ENCODE peak calls at places on chromosome 11, in nine cellular contexts. One of them, this sample, is unnamed.

GRCh38 chr11:60978546-60979380 is 7.3 kb downstream of the CD6 start:
- DNase-seq in A549: no peak
- DNase-seq in tibial nerve: no peak
- DNase-seq in K562: no peak
- DNase-seq in transverse colon: no peak
- DNase-seq in sigmoid colon: no peak
- DNase-seq in stomach: no peak
- DNase-seq in SK-N-SH: peak; percentile 58
- DNase-seq in esophagus muscularis mucosa: no peak
- DNase-seq in this sample: peak; percentile 28

GRCh38 chr11:95453616-95454118 is 222.7 kb upstream of the SESN3 start:
- DNase-seq in A549: no peak
- DNase-seq in tibial nerve: no peak
- DNase-seq in K562: peak; percentile 15
- DNase-seq in transverse colon: no peak
- DNase-seq in sigmoid colon: peak; percentile 68
- DNase-seq in stomach: peak; percentile 72
- DNase-seq in SK-N-SH: no peak
- DNase-seq in esophagus muscularis mucosa: peak; percentile 72
- DNase-seq in this sample: no peak

GRCh38 chr11:16611395-16612233 is 126.8 kb upstream of the C11orf58 start:
- DNase-seq in A549: no peak
- DNase-seq in tibial nerve: no peak
- DNase-seq in K562: no peak
- DNase-seq in transverse colon: no peak
- DNase-seq in sigmoid colon: no peak
- DNase-seq in stomach: no peak
- DNase-seq in SK-N-SH: peak; percentile 82
- DNase-seq in esophagus muscularis mucosa: no peak
- DNase-seq in this sample: no peak

GRCh38 chr11:63573881-63574855 is 11.0 kb upstream of the PLAAT2 start:
- DNase-seq in A549: peak; percentile 59
- DNase-seq in tibial nerve: peak; percentile 46
- DNase-seq in K562: peak; percentile 55
- DNase-seq in transverse colon: peak; percentile 81
- DNase-seq in sigmoid colon: peak; percentile 80
- DNase-seq in stomach: peak; percentile 70
- DNase-seq in SK-N-SH: no peak
- DNase-seq in esophagus muscularis mucosa: no peak
- DNase-seq in this sample: no peak

GRCh38 chr11:121416909-121417567 is 35.1 kb upstream of the SORL1 start:
- DNase-seq in A549: peak; percentile 1
- DNase-seq in tibial nerve: peak; percentile 87
- DNase-seq in K562: no peak
- DNase-seq in transverse colon: peak; percentile 88
- DNase-seq in sigmoid colon: peak; percentile 93
- DNase-seq in stomach: peak; percentile 92
- DNase-seq in SK-N-SH: no peak
- DNase-seq in esophagus muscularis mucosa: peak; percentile 95
- DNase-seq in this sample: peak; percentile 92

GRCh38 chr11:117588166-117588810 is 208.7 kb downstream of the DSCAML1 start:
- DNase-seq in A549: no peak
- DNase-seq in tibial nerve: no peak
- DNase-seq in K562: no peak
- DNase-seq in transverse colon: no peak
- DNase-seq in sigmoid colon: peak; percentile 35
- DNase-seq in stomach: no peak
- DNase-seq in SK-N-SH: no peak
- DNase-seq in esophagus muscularis mucosa: no peak
- DNase-seq in this sample: peak; percentile 61

GRCh38 chr11:80860632-80861031 is 1419.8 kb upstream of the TENM4 start:
- DNase-seq in A549: no peak
- DNase-seq in tibial nerve: no peak
- DNase-seq in K562: no peak
- DNase-seq in transverse colon: no peak
- DNase-seq in sigmoid colon: no peak
- DNase-seq in stomach: no peak
- DNase-seq in SK-N-SH: no peak
- DNase-seq in esophagus muscularis mucosa: no peak
- DNase-seq in this sample: no peak

GRCh38 chr11:96098511-96099241 is 174.8 kb upstream of the MTMR2 start:
- DNase-seq in A549: no peak
- DNase-seq in tibial nerve: no peak
- DNase-seq in K562: no peak
- DNase-seq in transverse colon: no peak
- DNase-seq in sigmoid colon: no peak
- DNase-seq in stomach: no peak
- DNase-seq in SK-N-SH: no peak
- DNase-seq in esophagus muscularis mucosa: no peak
- DNase-seq in this sample: no peak

GRCh38 chr11:95599959-95600586 is 189.5 kb downstream of the FAM76B start:
- DNase-seq in A549: no peak
- DNase-seq in tibial nerve: no peak
- DNase-seq in K562: no peak
- DNase-seq in transverse colon: no peak
- DNase-seq in sigmoid colon: no peak
- DNase-seq in stomach: no peak
- DNase-seq in SK-N-SH: peak; percentile 1
- DNase-seq in esophagus muscularis mucosa: no peak
- DNase-seq in this sample: no peak

GRCh38 chr11:82750643-82751139 is 17.0 kb upstream of the FAM181B start:
- DNase-seq in A549: no peak
- DNase-seq in tibial nerve: no peak
- DNase-seq in K562: no peak
- DNase-seq in transverse colon: no peak
- DNase-seq in sigmoid colon: no peak
- DNase-seq in stomach: no peak
- DNase-seq in SK-N-SH: peak; percentile 47
- DNase-seq in esophagus muscularis mucosa: no peak
- DNase-seq in this sample: no peak

GRCh38 chr11:2844116-2844515 is 41.5 kb downstream of the CDKN1C start:
- DNase-seq in A549: no peak
- DNase-seq in tibial nerve: no peak
- DNase-seq in K562: no peak
- DNase-seq in transverse colon: no peak
- DNase-seq in sigmoid colon: no peak
- DNase-seq in stomach: no peak
- DNase-seq in SK-N-SH: no peak
- DNase-seq in esophagus muscularis mucosa: no peak
- DNase-seq in this sample: no peak

GRCh38 chr11:57641426-57641825 is 8.3 kb downstream of the YPEL4 start:
- DNase-seq in A549: peak; percentile 74
- DNase-seq in tibial nerve: no peak
- DNase-seq in K562: peak; percentile 53
- DNase-seq in transverse colon: no peak
- DNase-seq in sigmoid colon: no peak
- DNase-seq in stomach: no peak
- DNase-seq in SK-N-SH: peak; percentile 54
- DNase-seq in esophagus muscularis mucosa: no peak
- DNase-seq in this sample: no peak

GRCh38 chr11:118415739-118416068 is 14.3 kb downstream of the ATP5MG start:
- DNase-seq in A549: peak; percentile 70
- DNase-seq in tibial nerve: no peak
- DNase-seq in K562: peak; percentile 47
- DNase-seq in transverse colon: peak; percentile 40
- DNase-seq in sigmoid colon: peak; percentile 89
- DNase-seq in stomach: peak; percentile 41
- DNase-seq in SK-N-SH: peak; percentile 68
- DNase-seq in esophagus muscularis mucosa: no peak
- DNase-seq in this sample: no peak

GRCh38 chr11:121741954-121742361 is 289.2 kb upstream of the SORL1-AS1 start:
- DNase-seq in A549: no peak
- DNase-seq in tibial nerve: peak; percentile 80
- DNase-seq in K562: no peak
- DNase-seq in transverse colon: peak; percentile 48
- DNase-seq in sigmoid colon: peak; percentile 94
- DNase-seq in stomach: no peak
- DNase-seq in SK-N-SH: peak; percentile 36
- DNase-seq in esophagus muscularis mucosa: peak; percentile 94
- DNase-seq in this sample: no peak

DNA sequence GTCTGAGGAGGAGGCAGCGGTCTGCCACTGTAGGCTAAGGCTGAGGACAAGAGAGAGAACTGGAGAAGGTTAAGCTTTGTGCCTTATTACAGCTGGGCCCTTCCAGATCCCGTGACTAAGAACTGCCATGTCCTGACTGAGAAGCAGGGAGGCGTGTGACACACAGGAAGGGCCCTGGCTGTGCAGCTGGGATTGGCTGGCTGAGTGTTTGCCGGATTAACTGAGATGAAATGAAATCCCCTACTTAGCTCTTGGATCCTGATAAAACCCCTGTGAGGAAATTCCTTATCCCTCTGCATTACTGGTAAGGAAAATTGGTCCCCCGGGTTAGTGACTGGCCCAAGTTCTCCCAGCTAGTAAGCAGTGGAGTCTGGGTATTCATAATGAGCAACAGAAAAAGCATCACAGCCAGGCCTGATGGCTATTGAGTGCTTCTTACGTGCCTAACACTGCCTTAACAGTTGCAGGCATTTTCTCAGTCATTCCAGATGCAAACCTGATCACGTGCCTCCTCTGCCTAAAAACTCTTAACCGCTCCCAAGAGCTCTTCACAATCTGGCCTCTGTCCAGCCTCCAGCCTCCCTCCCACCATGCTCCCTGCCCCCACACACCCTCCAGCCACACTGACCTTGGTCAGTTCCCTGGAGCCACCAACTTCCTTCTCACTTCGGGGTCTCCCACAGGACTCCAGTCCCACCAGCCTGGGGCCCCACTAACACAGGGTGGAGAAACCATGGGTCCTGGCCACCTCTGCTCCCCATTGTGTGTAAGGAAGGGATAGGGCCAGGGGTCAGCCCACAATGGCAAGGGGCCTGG is 37.8 kb downstream of the ARRB1 start:
- DNase-seq in A549: no peak
- DNase-seq in tibial nerve: peak; percentile 55
- DNase-seq in K562: peak; percentile 71
- DNase-seq in transverse colon: no peak
- DNase-seq in sigmoid colon: peak; percentile 82
- DNase-seq in stomach: peak; percentile 55
- DNase-seq in SK-N-SH: no peak
- DNase-seq in esophagus muscularis mucosa: no peak
- DNase-seq in this sample: no peak
- TF ChIP-seq EP300 in A549: no peak
- TF ChIP-seq EP300 in tibial nerve: no peak
- TF ChIP-seq EP300 in K562: no peak
- TF ChIP-seq EP300 in transverse colon: no peak
- TF ChIP-seq EP300 in sigmoid colon: no peak
- TF ChIP-seq EP300 in stomach: no peak
- TF ChIP-seq EP300 in SK-N-SH: no peak
- TF ChIP-seq EP300 in esophagus muscularis mucosa: no peak
- TF ChIP-seq EP300 in this sample: no peak

GRCh38 chr11:111663820-111664219 is 61.6 kb downstream of the SIK2 start:
- DNase-seq in A549: no peak
- DNase-seq in tibial nerve: peak; percentile 48
- DNase-seq in K562: no peak
- DNase-seq in transverse colon: peak; percentile 19
- DNase-seq in sigmoid colon: no peak
- DNase-seq in stomach: peak; percentile 73
- DNase-seq in SK-N-SH: no peak
- DNase-seq in esophagus muscularis mucosa: no peak
- DNase-seq in this sample: no peak
- TF ChIP-seq EP300 in A549: no peak
- TF ChIP-seq EP300 in tibial nerve: no peak
- TF ChIP-seq EP300 in K562: no peak
- TF ChIP-seq EP300 in transverse colon: no peak
- TF ChIP-seq EP300 in sigmoid colon: no peak
- TF ChIP-seq EP300 in stomach: no peak
- TF ChIP-seq EP300 in SK-N-SH: no peak
- TF ChIP-seq EP300 in esophagus muscularis mucosa: no peak
- TF ChIP-seq EP300 in this sample: no peak

GRCh38 chr11:100837294-100837693 is 150.2 kb downstream of the ARHGAP42 start:
- DNase-seq in A549: no peak
- DNase-seq in tibial nerve: no peak
- DNase-seq in K562: no peak
- DNase-seq in transverse colon: no peak
- DNase-seq in sigmoid colon: no peak
- DNase-seq in stomach: no peak
- DNase-seq in SK-N-SH: no peak
- DNase-seq in esophagus muscularis mucosa: no peak
- DNase-seq in this sample: no peak
- TF ChIP-seq EP300 in A549: no peak
- TF ChIP-seq EP300 in tibial nerve: no peak
- TF ChIP-seq EP300 in K562: no peak
- TF ChIP-seq EP300 in transverse colon: no peak
- TF ChIP-seq EP300 in sigmoid colon: no peak
- TF ChIP-seq EP300 in stomach: no peak
- TF ChIP-seq EP300 in SK-N-SH: no peak
- TF ChIP-seq EP300 in esophagus muscularis mucosa: no peak
- TF ChIP-seq EP300 in this sample: no peak

GRCh38 chr11:315051-315481 is 1.2 kb downstream of the IFITM1 start:
- DNase-seq in A549: no peak
- DNase-seq in tibial nerve: no peak
- DNase-seq in K562: no peak
- DNase-seq in transverse colon: no peak
- DNase-seq in sigmoid colon: no peak
- DNase-seq in stomach: no peak
- DNase-seq in SK-N-SH: no peak
- DNase-seq in esophagus muscularis mucosa: no peak
- DNase-seq in this sample: no peak
- TF ChIP-seq EP300 in A549: no peak
- TF ChIP-seq EP300 in tibial nerve: no peak
- TF ChIP-seq EP300 in K562: no peak
- TF ChIP-seq EP300 in transverse colon: no peak
- TF ChIP-seq EP300 in sigmoid colon: no peak
- TF ChIP-seq EP300 in stomach: no peak
- TF ChIP-seq EP300 in SK-N-SH: no peak
- TF ChIP-seq EP300 in esophagus muscularis mucosa: no peak
- TF ChIP-seq EP300 in this sample: no peak

DNA sequence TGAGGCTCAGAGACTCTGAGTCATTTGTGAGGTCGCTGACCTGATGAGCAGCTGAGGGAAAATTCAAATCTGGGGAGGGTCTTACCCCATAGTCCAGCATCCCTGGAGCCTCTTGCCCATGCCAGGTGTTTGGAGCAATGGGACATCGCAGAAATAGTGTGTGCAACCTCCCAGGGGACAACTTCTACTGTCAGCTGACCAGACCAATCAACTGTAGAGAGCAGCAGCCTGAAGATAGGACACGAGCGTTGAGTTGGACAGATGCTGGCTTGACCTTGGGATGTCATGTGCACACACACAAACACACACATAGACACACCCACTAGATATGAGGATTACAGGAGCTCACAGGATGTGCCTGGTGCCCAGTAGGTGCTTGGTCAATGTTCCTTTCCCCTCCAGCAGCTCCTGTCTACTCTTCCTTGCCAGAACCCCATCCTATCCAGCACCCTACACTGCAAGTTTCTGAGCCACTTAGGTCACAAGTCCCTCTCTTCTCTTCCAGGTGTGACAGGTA is 59.1 kb upstream of the MPEG1 start:
- DNase-seq in A549: no peak
- DNase-seq in tibial nerve: no peak
- DNase-seq in K562: no peak
- DNase-seq in transverse colon: no peak
- DNase-seq in sigmoid colon: no peak
- DNase-seq in stomach: no peak
- DNase-seq in SK-N-SH: no peak
- DNase-seq in esophagus muscularis mucosa: no peak
- DNase-seq in this sample: no peak
- TF ChIP-seq EP300 in A549: no peak
- TF ChIP-seq EP300 in tibial nerve: no peak
- TF ChIP-seq EP300 in K562: no peak
- TF ChIP-seq EP300 in transverse colon: no peak
- TF ChIP-seq EP300 in sigmoid colon: no peak
- TF ChIP-seq EP300 in stomach: no peak
- TF ChIP-seq EP300 in SK-N-SH: no peak
- TF ChIP-seq EP300 in esophagus muscularis mucosa: no peak
- TF ChIP-seq EP300 in this sample: no peak

GRCh38 chr11:8206251-8207079 is 37.6 kb upstream of the RIC3 start:
- DNase-seq in A549: no peak
- DNase-seq in tibial nerve: no peak
- DNase-seq in K562: peak; percentile 90
- DNase-seq in transverse colon: no peak
- DNase-seq in sigmoid colon: no peak
- DNase-seq in stomach: peak; percentile 78
- DNase-seq in SK-N-SH: peak; percentile 92
- DNase-seq in esophagus muscularis mucosa: no peak
- DNase-seq in this sample: no peak
- TF ChIP-seq EP300 in A549: no peak
- TF ChIP-seq EP300 in tibial nerve: no peak
- TF ChIP-seq EP300 in K562: peak; percentile 86
- TF ChIP-seq EP300 in transverse colon: no peak
- TF ChIP-seq EP300 in sigmoid colon: no peak
- TF ChIP-seq EP300 in stomach: no peak
- TF ChIP-seq EP300 in SK-N-SH: no peak
- TF ChIP-seq EP300 in esophagus muscularis mucosa: no peak
- TF ChIP-seq EP300 in this sample: no peak

This sample was measured in suprapubic skin.